ENCODE peak calls at places on chromosomes 16 and 17, in four cellular contexts. U, D, H and Y are unnamed samples.

GRCh38 chr16:85991425-85991824 is 92.5 kb downstream of the IRF8 start:
- DNase-seq in U (no peak), D (no peak), H (no peak), Y (no peak)

GRCh38 chr16:8852534-8852933 is 16.3 kb downstream of the CARHSP1 start:
- DNase-seq in U (no peak), D (no peak), H (no peak), Y (no peak)

GRCh38 chr17:30905742-30906100 is 317 bp downstream of the TEFM start:
- DNase-seq in U (peak; percentile 3), D (no peak), H (no peak), Y (no peak)

GRCh38 chr16:70740919-70741778 is 55.3 kb upstream of the MTSS2 start:
- DNase-seq in U (no peak), D (no peak), H (no peak), Y (no peak)

GRCh38 chr17:77677637-77678036 is 280.9 kb upstream of the TNRC6C start:
- DNase-seq in U (no peak), D (no peak), H (no peak), Y (no peak)

GRCh38 chr16:56183266-56183665 is 8.0 kb upstream of the GNAO1 start:
- DNase-seq in U (no peak), D (no peak), H (no peak), Y (no peak)

GRCh38 chr17:48613862-48614694 is 1.0 kb downstream of the HOXB8 start:
- DNase-seq in U (no peak), D (no peak), H (no peak), Y (no peak)

GRCh38 chr16:70433456-70434103 is 5.3 kb downstream of the ST3GAL2 start:
- DNase-seq in U (no peak), D (no peak), H (no peak), Y (no peak)

GRCh38 chr17:45087496-45087975 is 26.4 kb downstream of the NMT1 start:
- DNase-seq in U (no peak), D (no peak), H (no peak), Y (no peak)

GRCh38 chr16:72073831-72074230 is 10.8 kb downstream of the HPR start:
- DNase-seq in U (peak; percentile 70), D (no peak), H (no peak), Y (no peak)

GRCh38 chr17:19664136-19664820 is 15.7 kb downstream of the ALDH3A2 start:
- DNase-seq in U (no peak), D (no peak), H (no peak), Y (no peak)

GRCh38 chr17:69122065-69122464 is 19.6 kb downstream of the ABCA6 start:
- DNase-seq in U (no peak), D (no peak), H (no peak), Y (no peak)

GRCh38 chr16:68460067-68460466 is 11.8 kb upstream of the SMPD3 start:
- DNase-seq in U (no peak), D (no peak), H (no peak), Y (no peak)

GRCh38 chr16:54193656-54194007 is 93.0 kb downstream of the IRX3 start:
- DNase-seq in U (no peak), D (peak; percentile 42), H (no peak), Y (peak; percentile 75)

GRCh38 chr17:57482657-57483056 is 226.3 kb downstream of the MSI2 start:
- DNase-seq in U (no peak), D (no peak), H (no peak), Y (no peak)

GRCh38 chr16:73125860-73126259 is 77.9 kb upstream of the ZFHX3 start:
- DNase-seq in U (no peak), D (no peak), H (no peak), Y (no peak)

GRCh38 chr16:25798065-25798464 is 106.3 kb downstream of the HS3ST4 start:
- DNase-seq in U (no peak), D (no peak), H (no peak), Y (no peak)

GRCh38 chr17:55454906-55455474 is 33.4 kb upstream of the MMD start:
- DNase-seq in U (no peak), D (no peak), H (no peak), Y (no peak)

GRCh38 chr17:80264048-80264792 is 3.6 kb downstream of the RNF213 start:
- DNase-seq in U (no peak), D (no peak), H (no peak), Y (no peak)